ENCODE peak calls at places on chromosomes 4 and X, in ten cellular contexts. U is naive thymus-derived CD8-positive, alpha-beta T cell; V is A549; I is NAMALWA; E is CD4-positive, alpha-beta T cell; X is 8988T; Q is fibroblast of pulmonary artery; K is astrocyte of the spinal cord; W is ELR; H is heart left ventricle. S is an unnamed sample.

GRCh38 chr4:14888790-14889189 is 113.5 kb upstream of the CPEB2 start:
- DNase-seq in W (no peak), I (no peak), H (no peak), E (no peak), Q (peak; percentile 10), K (no peak), X (no peak), V (peak; percentile 21), U (no peak), S (peak; percentile 94)

GRCh38 chr4:163167333-163167626 is 590 bp upstream of the NAF1 start:
- DNase-seq in X (no peak), U (no peak), W (peak; percentile 19), I (peak; percentile 40), Q (peak; percentile 44), E (no peak), K (peak; percentile 35), H (no peak), V (peak; percentile 34), S (no peak)

GRCh38 chr4:102663073-102663472 is 97.7 kb downstream of the MANBA start:
- DNase-seq in V (no peak), U (no peak), H (no peak), K (peak; percentile 70), Q (peak; percentile 67), W (peak; percentile 76), I (no peak), E (no peak), X (no peak), S (peak; percentile 72)

GRCh38 chr4:87633239-87633638 is 16.8 kb upstream of the DMP1 start:
- DNase-seq in H (no peak), Q (peak; percentile 80), I (no peak), W (peak; percentile 8), U (no peak), E (no peak), V (peak; percentile 2), K (peak; percentile 60), X (no peak), S (no peak)

GRCh38 chr4:118927976-118928375 is 39.3 kb downstream of the SYNPO2 start:
- DNase-seq in Q (peak; percentile 38), V (no peak), I (no peak), E (no peak), K (no peak), H (peak; percentile 43), W (no peak), X (no peak), U (no peak), S (no peak)

GRCh38 chr4:2552806-2553205 is 16.4 kb downstream of the FAM193A start:
- DNase-seq in E (no peak), K (no peak), X (no peak), U (no peak), Q (no peak), H (no peak), W (no peak), I (no peak), V (no peak), S (no peak)

GRCh38 chr4:16731776-16732380 is 166.6 kb downstream of the LDB2 start:
- DNase-seq in H (no peak), W (no peak), Q (no peak), K (no peak), U (no peak), E (no peak), X (no peak), V (no peak), I (no peak), S (no peak)

GRCh38 chrX:38999967-39000745 is 198.9 kb downstream of the MID1IP1 start:
- DNase-seq in W (no peak), U (no peak), H (no peak), Q (no peak), V (no peak), I (no peak), K (no peak), X (no peak), E (no peak), S (no peak)

GRCh38 chr4:180589575-180589974 is 1653.6 kb upstream of the TENM3 start:
- DNase-seq in Q (no peak), K (no peak), U (no peak), H (no peak), W (no peak), V (no peak), X (no peak), E (no peak), I (no peak), S (no peak)

GRCh38 chrX:18652636-18653035 is 19.3 kb downstream of the RS1 start:
- DNase-seq in E (no peak), U (no peak), K (no peak), W (no peak), Q (no peak), X (no peak), V (no peak), H (no peak), I (no peak), S (no peak)

GRCh38 chr4:118410143-118410542 is 57.3 kb upstream of the PRSS12 start:
- DNase-seq in I (no peak), W (peak; percentile 74), V (no peak), K (peak; percentile 16), X (no peak), E (no peak), Q (peak; percentile 53), U (no peak), H (no peak), S (peak; percentile 86)

GRCh38 chrX:137194164-137194563 is 160.4 kb upstream of the GPR101 start:
- DNase-seq in E (no peak), V (peak; percentile 42), I (peak; percentile 57), W (peak; percentile 10), Q (peak; percentile 21), H (no peak), U (no peak), X (no peak), K (peak; percentile 27), S (peak; percentile 1)

GRCh38 chrX:258291-259040 is 22.7 kb upstream of the PLCXD1 start:
- DNase-seq in K (no peak), X (no peak), U (no peak), W (no peak), V (no peak), Q (no peak), I (no peak), E (no peak), H (no peak), S (no peak)

GRCh38 chr4:28490669-28491068 is 1630.0 kb downstream of the STIM2 start:
- DNase-seq in V (no peak), K (no peak), I (no peak), W (peak; percentile 30), E (no peak), H (no peak), U (no peak), X (no peak), Q (peak; percentile 12), S (no peak)

GRCh38 chrX:41605144-41605543 is 83.6 kb upstream of the GPR34 start:
- DNase-seq in H (no peak), K (no peak), X (no peak), V (no peak), W (peak; percentile 9), E (no peak), U (no peak), I (no peak), Q (no peak), S (no peak)

GRCh38 chr4:83231620-83232056 is 53.0 kb downstream of the COQ2 start:
- DNase-seq in V (no peak), W (peak; percentile 76), U (no peak), I (no peak), Q (peak; percentile 17), K (no peak), E (no peak), X (no peak), H (no peak), S (no peak)

GRCh38 chr4:125010776-125011503 is 298.4 kb upstream of the ANKRD50 start:
- DNase-seq in W (no peak), I (no peak), H (no peak), V (no peak), E (no peak), Q (peak; percentile 10), X (no peak), K (no peak), U (no peak), S (peak; percentile 88)

GRCh38 chr4:114225462-114225861 is 246.0 kb upstream of the ARSJ start:
- DNase-seq in X (no peak), V (no peak), H (no peak), W (no peak), K (no peak), E (no peak), U (no peak), I (no peak), Q (no peak), S (no peak)

GRCh38 chr4:159420162-159421057 is 317.5 kb downstream of the RAPGEF2 start:
- DNase-seq in Q (no peak), I (no peak), K (no peak), W (no peak), E (no peak), V (no peak), X (no peak), U (no peak), H (no peak), S (no peak)

GRCh38 chr4:1155314-1155713 is 17.1 kb downstream of the SPON2 start:
- DNase-seq in H (no peak), I (no peak), K (no peak), V (no peak), X (no peak), Q (no peak), U (no peak), E (no peak), W (no peak), S (no peak)

GRCh38 chr4:99058228-99058627 is 30.4 kb downstream of the ADH5 start:
- DNase-seq in I (no peak), U (no peak), V (no peak), Q (no peak), X (no peak), K (no peak), E (no peak), H (peak; percentile 30), W (no peak), S (no peak)

GRCh38 chr4:28654618-28655017 is 1794.0 kb downstream of the STIM2 start:
- DNase-seq in W (peak; percentile 49), H (no peak), X (no peak), U (no peak), I (no peak), E (no peak), K (no peak), Q (no peak), V (no peak), S (peak; percentile 39)

GRCh38 chr4:84319124-84319523 is 180.0 kb downstream of the NKX6-1 start:
- DNase-seq in E (no peak), Q (peak; percentile 1), U (no peak), H (no peak), X (no peak), K (peak; percentile 15), I (no peak), W (no peak), V (peak; percentile 4), S (no peak)

GRCh38 chrX:48883729-48884128 is 13.8 kb downstream of the TIMM17B start:
- DNase-seq in E (no peak), W (no peak), X (no peak), H (no peak), V (peak; percentile 64), K (no peak), U (no peak), Q (no peak), I (no peak), S (no peak)

GRCh38 chr4:65023877-65024670 is 614.8 kb upstream of the TECRL start:
- DNase-seq in E (no peak), K (no peak), U (no peak), Q (no peak), V (no peak), H (no peak), I (no peak), W (no peak), X (no peak), S (peak; percentile 7)

S was measured in foreskin keratinocyte.